ENCODE peak calls at places on chromosomes 13 and 19, in five cellular contexts. H is left ventricle myocardium inferior, P is aorta, W is upper lobe of left lung, T is H1. V is an unnamed sample.
A peak's percentile ranks its signal among the peaks of the same experiment; 100 is the strongest.

GRCh38 chr13:113861433-113862030 is 2.3 kb downstream of the GAS6 start:
- DNase-seq in H (no peak), P (no peak), W (no peak), T (peak; percentile 51), V (no peak)

GRCh38 chr13:113545455-113545930 is 39.1 kb upstream of the TFDP1 start:
- DNase-seq in H (peak; percentile 24), P (no peak), W (no peak), T (no peak), V (peak; percentile 54)

GRCh38 chr13:43478178-43478577 is 308.6 kb downstream of the ENOX1 start:
- DNase-seq in H (no peak), P (no peak), W (no peak), T (no peak), V (no peak)

GRCh38 chr13:31982540-31982939 is 49.0 kb upstream of the FRY start:
- DNase-seq in H (peak; percentile 68), P (peak; percentile 88), W (no peak), T (no peak), V (peak; percentile 84)

GRCh38 chr19:52034051-52034728 is 6.0 kb upstream of the ZNF614 start:
- DNase-seq in H (no peak), P (no peak), W (no peak), T (no peak), V (no peak)

GRCh38 chr19:47598407-47599349 is 10.3 kb upstream of the BICRA start:
- DNase-seq in H (no peak), P (peak; percentile 69), W (peak; percentile 54), T (peak; percentile 76), V (no peak)

GRCh38 chr13:101751488-101751887 is 299.0 kb downstream of the ITGBL1 start:
- DNase-seq in H (no peak), P (no peak), W (no peak), T (no peak), V (no peak)

GRCh38 chr19:7540761-7541480 is 5.4 kb downstream of the PNPLA6 start:
- DNase-seq in H (no peak), P (peak; percentile 48), W (peak; percentile 83), T (peak; percentile 92), V (peak; percentile 78)

GRCh38 chr19:50255115-50255514 is 51.7 kb downstream of the MYH14 start:
- DNase-seq in H (no peak), P (peak; percentile 17), W (no peak), T (no peak), V (no peak)

GRCh38 chr13:23985060-23985459 is 87.8 kb upstream of the C1QTNF9B start:
- DNase-seq in H (no peak), P (no peak), W (no peak), T (no peak), V (no peak)

GRCh38 chr13:23705578-23705977 is 135.4 kb downstream of the TNFRSF19 start:
- DNase-seq in H (no peak), P (no peak), W (no peak), T (no peak), V (no peak)

GRCh38 chr13:97946951-97947588 is 6.4 kb upstream of the IPO5 start:
- DNase-seq in H (no peak), P (no peak), W (no peak), T (no peak), V (no peak)

GRCh38 chr19:45508681-45508930 is 1.3 kb downstream of the VASP start:
- DNase-seq in H (no peak), P (no peak), W (peak; percentile 50), T (no peak), V (no peak)

GRCh38 chr19:4197228-4197624 is 14.7 kb downstream of the ANKRD24 start:
- DNase-seq in H (no peak), P (no peak), W (no peak), T (no peak), V (no peak)
- H3K27me3 ChIP-seq in H (peaks cover 80% of the 10 kb centered on the region), P (no peaks in the 10 kb centered on the region), W (peaks cover 10% of the 10 kb centered on the region), T (peaks cover 7% of the 10 kb centered on the region), V (peaks cover 60% of the 10 kb centered on the region)

GRCh38 chr19:38251564-38252051 is 4.6 kb downstream of the PPP1R14A start:
- DNase-seq in H (peak; percentile 71), P (peak; percentile 80), W (no peak), T (no peak), V (no peak)

GRCh38 chr19:38252385-38252784 is 3.8 kb downstream of the PPP1R14A start:
- DNase-seq in H (no peak), P (no peak), W (no peak), T (no peak), V (no peak)

GRCh38 chr19:38255759-38256052 is 468 bp downstream of the PPP1R14A start:
- DNase-seq in H (no peak), P (no peak), W (no peak), T (no peak), V (no peak)

GRCh38 chr19:38252935-38253691 is 3.1 kb downstream of the PPP1R14A start:
- DNase-seq in H (peak; percentile 53), P (peak; percentile 85), W (peak; percentile 72), T (no peak), V (no peak)

DNA sequence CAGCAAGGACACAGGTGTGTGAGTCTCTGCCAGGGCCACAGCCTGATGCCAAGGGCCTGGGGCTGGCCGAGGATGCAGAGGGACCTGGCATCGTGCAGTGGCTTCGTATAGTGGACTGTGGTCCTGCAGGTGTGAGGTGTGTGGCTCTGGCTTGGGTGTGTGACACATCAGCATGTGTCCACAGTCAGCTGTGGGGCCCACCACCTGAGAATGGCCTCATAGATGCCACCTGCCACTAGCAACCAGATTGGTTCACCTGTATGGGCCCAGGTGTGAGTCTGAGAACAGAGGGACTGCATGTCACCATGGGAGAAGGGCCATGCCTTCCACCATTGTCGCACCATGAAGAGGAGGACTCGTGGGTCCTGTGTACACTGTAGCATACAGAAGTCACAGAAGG is 2.4 kb downstream of the PPP1R14A start:
- DNase-seq in H (no peak), P (no peak), W (no peak), T (no peak), V (no peak)
- H3K4me3 ChIP-seq in H (peak overlapping the region; percentile 82), P (no peak overlapping the region), W (peak overlapping the region; percentile 65), T (no peak overlapping the region), V (peak overlapping the region; percentile 60)

DNA sequence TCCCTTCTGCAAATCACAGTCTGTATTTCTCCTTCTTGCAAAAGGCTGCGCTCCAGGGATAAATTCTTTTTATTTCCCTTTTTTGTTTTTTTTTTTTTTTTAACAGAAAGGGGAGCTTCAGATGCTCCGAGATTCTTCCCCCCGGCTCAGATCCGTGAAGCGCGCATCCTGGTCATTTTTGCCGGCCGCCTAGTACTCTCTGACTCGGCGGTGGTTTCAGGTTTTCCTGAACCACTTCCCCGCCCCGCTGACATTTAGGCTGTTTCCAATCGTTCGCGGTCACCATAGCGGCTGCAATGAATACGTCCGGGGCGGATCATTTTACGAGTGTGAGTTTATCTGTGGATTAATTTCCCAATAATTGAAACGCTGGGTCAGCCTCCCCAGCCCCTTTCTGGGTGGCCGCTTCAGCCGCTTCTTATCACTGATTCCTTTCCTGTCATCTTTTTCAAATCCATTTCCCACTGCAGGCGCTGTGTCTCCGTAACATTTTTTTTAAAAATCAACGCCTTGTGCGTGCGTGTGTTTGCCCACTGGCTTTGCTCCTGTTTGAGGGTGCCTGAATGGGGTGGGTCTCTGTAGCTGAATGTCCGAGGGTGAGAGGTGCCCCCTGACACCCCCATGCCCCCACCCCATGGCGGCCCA is 10.5 kb downstream of the ONECUT3 start:
- DNase-seq in H (no peak), P (no peak), W (no peak), T (no peak), V (no peak)
- H3K27me3 ChIP-seq in H (peaks cover 100% of the 10 kb centered on the region), P (no peaks in the 10 kb centered on the region), W (peaks cover 19% of the 10 kb centered on the region), T (peaks cover 97% of the 10 kb centered on the region), V (peaks cover 96% of the 10 kb centered on the region)

GRCh38 chr19:48966541-48967345 is 1.6 kb downstream of the FTL start:
- DNase-seq in H (no peak), P (no peak), W (peak; percentile 52), T (no peak), V (no peak)
- H3K4me3 ChIP-seq in H (peak overlapping the region; percentile 88), P (peak overlapping the region; percentile 56), W (peak overlapping the region; percentile 80), T (peak overlapping the region; percentile 94), V (peak overlapping the region; percentile 89)

GRCh38 chr13:22148187-22148586 is 477.3 kb downstream of the FGF9 start:
- DNase-seq in H (no peak), P (no peak), W (no peak), T (no peak), V (no peak)
- H3K27me3 ChIP-seq in H (peaks cover 7% of the 10 kb centered on the region), P (no peaks in the 10 kb centered on the region), W (no peaks in the 10 kb centered on the region), T (no peaks in the 10 kb centered on the region), V (no peaks in the 10 kb centered on the region)

GRCh38 chr19:5292843-5293606 is 47.6 kb downstream of the PTPRS start:
- DNase-seq in H (peak; percentile 64), P (peak; percentile 72), W (peak; percentile 93), T (no peak), V (peak; percentile 81)

GRCh38 chr19:5293607-5294089 is 47.0 kb downstream of the PTPRS start:
- DNase-seq in H (no peak), P (no peak), W (peak; percentile 87), T (peak; percentile 86), V (peak; percentile 73)

GRCh38 chr19:5290336-5291262 is 50.0 kb downstream of the PTPRS start:
- DNase-seq in H (no peak), P (no peak), W (peak; percentile 75), T (no peak), V (no peak)

GRCh38 chr19:5292453-5292842 is 48.2 kb downstream of the PTPRS start:
- DNase-seq in H (no peak), P (no peak), W (peak; percentile 89), T (no peak), V (no peak)

GRCh38 chr19:5291588-5292193 is 48.9 kb downstream of the PTPRS start:
- DNase-seq in H (no peak), P (no peak), W (no peak), T (no peak), V (no peak)
- H3K4me3 ChIP-seq in H (peak overlapping the region; percentile 87), P (no peak overlapping the region), W (peak overlapping the region; percentile 88), T (peak overlapping the region; percentile 57), V (peak overlapping the region; percentile 63)

GRCh38 chr13:112066624-112067004 is 335 bp upstream of the SOX1 start:
- DNase-seq in H (peak; percentile 52), P (no peak), W (peak; percentile 86), T (peak; percentile 82), V (no peak)

GRCh38 chr13:112065521-112065866 is 1.5 kb upstream of the SOX1 start:
- DNase-seq in H (no peak), P (no peak), W (no peak), T (peak; percentile 44), V (no peak)

GRCh38 chr13:112064222-112064621 is 2.7 kb upstream of the SOX1 start:
- DNase-seq in H (no peak), P (no peak), W (no peak), T (no peak), V (no peak)

GRCh38 chr13:112067121-112067741 is at the start of gene SOX1:
- DNase-seq in H (no peak), P (no peak), W (peak; percentile 84), T (peak; percentile 80), V (no peak)

GRCh38 chr13:112065867-112066623 is 904 bp upstream of the SOX1 start:
- DNase-seq in H (no peak), P (no peak), W (peak; percentile 48), T (peak; percentile 76), V (no peak)
- H3K27me3 ChIP-seq in H (peaks cover 95% of the 10 kb centered on the region), P (no peaks in the 10 kb centered on the region), W (peaks cover 7% of the 10 kb centered on the region), T (peaks cover 83% of the 10 kb centered on the region), V (peaks cover 83% of the 10 kb centered on the region)